ENCODE peak calls at places on chromosomes 6 and 20, in seven cellular contexts. T is C1 segment of cervical spinal cord; S is EH; M is CD8-positive, alpha-beta memory T cell; E is mucosa of descending colon; W is GM10248; L is KBM-7. N is an unnamed sample.

GRCh38 chr6:149854532-149854931 is 9.6 kb downstream of the LRP11 start:
- DNase-seq in M (no peak), T (no peak), W (no peak), L (no peak), S (no peak), E (no peak), N (no peak)

GRCh38 chr6:33278392-33278741 is 1.4 kb downstream of the B3GALT4 start:
- DNase-seq in T (no peak), M (no peak), L (no peak), E (no peak), W (no peak), S (no peak), N (no peak)

GRCh38 chr20:54474046-54474445 is 1.3 kb upstream of the DOK5 start:
- DNase-seq in M (no peak), E (no peak), W (no peak), S (no peak), T (no peak), L (no peak), N (no peak)

GRCh38 chr20:46757754-46758678 is 48.6 kb downstream of the SLC2A10 start:
- DNase-seq in L (peak; percentile 85), M (peak; percentile 15), W (peak; percentile 77), T (no peak), S (peak; percentile 66), E (peak; percentile 69), N (peak; percentile 54)

GRCh38 chr20:8535403-8536003 is 403.4 kb downstream of the PLCB1 start:
- DNase-seq in T (no peak), W (no peak), L (peak; percentile 28), E (no peak), M (no peak), S (peak; percentile 29), N (no peak)

GRCh38 chr20:44720617-44720993 is 5.4 kb downstream of the CCN5 start:
- DNase-seq in E (no peak), S (peak; percentile 91), M (no peak), T (no peak), W (no peak), L (no peak), N (no peak)

GRCh38 chr6:82980086-82980485 is 85.6 kb downstream of the UBE3D start:
- DNase-seq in T (no peak), S (peak; percentile 89), E (no peak), M (no peak), W (no peak), L (no peak), N (no peak)

GRCh38 chr6:27825025-27825823 is 87.0 kb downstream of the OR2B2 start:
- DNase-seq in T (no peak), S (no peak), M (no peak), L (no peak), W (no peak), E (no peak), N (no peak)

N was measured in left lobe of liver.